ENCODE peak calls at places on chromosome 1, in eight cellular contexts. L is CD8-positive, alpha-beta T cell; M is cardiac muscle cell; F is psoas muscle; A is spleen; C is A549; U is vagina; R is IMR-90. K is an unnamed sample. For H3K4me1, the result is how much of the 10 kb centered on the place peaks cover.

GRCh38 chr1:225596152-225596551 is 56.8 kb downstream of the ENAH start:
- DNase-seq in F (no peak), R (peak), C (no peak), M (no peak), L (no peak), U (no peak), A (no peak), K (no peak)

GRCh38 chr1:169812131-169812530 is 17.4 kb upstream of the METTL18 start:
- DNase-seq in C (no peak), R (no peak), F (no peak), A (no peak), U (no peak), M (no peak), L (no peak), K (no peak)

GRCh38 chr1:7469255-7469938 is 301.7 kb upstream of the VAMP3 start:
- DNase-seq in L (no peak), F (no peak), C (no peak), A (no peak), M (peak), R (no peak), U (no peak), K (no peak)

GRCh38 chr1:178161516-178161915 is 67.6 kb downstream of the RASAL2 start:
- DNase-seq in L (no peak), U (no peak), A (no peak), R (no peak), M (peak), F (no peak), C (no peak), K (no peak)

GRCh38 chr1:110464340-110464739 is 13.4 kb downstream of the PROK1 start:
- DNase-seq in M (peak), L (no peak), F (no peak), U (no peak), R (peak), A (peak), C (peak), K (no peak)

GRCh38 chr1:89351622-89352311 is 12.1 kb upstream of the GBP6 start:
- DNase-seq in M (no peak), R (no peak), A (no peak), U (no peak), C (no peak), F (no peak), L (no peak), K (no peak)

GRCh38 chr1:172394167-172394751 is 26.2 kb upstream of the C1orf105 start:
- DNase-seq in A (peak), R (peak), U (no peak), M (no peak), F (no peak), C (no peak), L (peak), K (no peak)

GRCh38 chr1:9780554-9781110 is 43.1 kb downstream of the CLSTN1 start:
- DNase-seq in A (no peak), F (no peak), R (no peak), M (no peak), U (no peak), C (no peak), L (no peak), K (no peak)

GRCh38 chr1:164504699-164505098 is 54.3 kb upstream of the PBX1 start:
- DNase-seq in L (no peak), F (no peak), C (no peak), M (peak), A (no peak), U (no peak), R (peak), K (peak)

GRCh38 chr1:50419192-50419906 is 3.9 kb downstream of the DMRTA2 start:
- DNase-seq in F (no peak), L (no peak), M (no peak), R (no peak), U (no peak), A (no peak), C (no peak), K (no peak)

GRCh38 chr1:224626042-224626441 is 9.9 kb downstream of the CNIH3 start:
- DNase-seq in R (peak), U (no peak), F (no peak), L (no peak), A (no peak), C (no peak), M (peak), K (no peak)

GRCh38 chr1:69929278-69930057 is 275.9 kb downstream of the LRRC40 start:
- DNase-seq in F (no peak), R (no peak), M (peak), L (no peak), A (no peak), U (no peak), C (no peak), K (peak)

GRCh38 chr1:156659994-156660751 is 17.0 kb downstream of the NES start:
- DNase-seq in F (peak), R (peak), U (no peak), A (peak), M (peak), C (peak), L (peak), K (peak)
- H3K4me1 ChIP-seq in F (half or more), R (under half), U (half or more), A (half or more), M (half or more), C (half or more), L (under half), K (under half)

GRCh38 chr1:11984121-11984520 is 3.9 kb downstream of the MFN2 start:
- DNase-seq in C (no peak), F (no peak), U (no peak), L (no peak), A (no peak), R (no peak), M (no peak), K (no peak)

GRCh38 chr1:11979818-11980675 is at the start of gene MFN2:
- DNase-seq in L (peak), F (peak), C (peak), R (peak), M (peak), A (peak), U (no peak), K (peak)

GRCh38 chr1:11980676-11980972 is 380 bp downstream of the MFN2 start:
- DNase-seq in C (peak), A (no peak), U (no peak), L (peak), F (no peak), M (no peak), R (no peak), K (no peak)

GRCh38 chr1:11981378-11982009 is 1.2 kb downstream of the MFN2 start:
- DNase-seq in M (no peak), F (no peak), A (no peak), U (no peak), R (no peak), C (no peak), L (no peak), K (peak)

DNA sequence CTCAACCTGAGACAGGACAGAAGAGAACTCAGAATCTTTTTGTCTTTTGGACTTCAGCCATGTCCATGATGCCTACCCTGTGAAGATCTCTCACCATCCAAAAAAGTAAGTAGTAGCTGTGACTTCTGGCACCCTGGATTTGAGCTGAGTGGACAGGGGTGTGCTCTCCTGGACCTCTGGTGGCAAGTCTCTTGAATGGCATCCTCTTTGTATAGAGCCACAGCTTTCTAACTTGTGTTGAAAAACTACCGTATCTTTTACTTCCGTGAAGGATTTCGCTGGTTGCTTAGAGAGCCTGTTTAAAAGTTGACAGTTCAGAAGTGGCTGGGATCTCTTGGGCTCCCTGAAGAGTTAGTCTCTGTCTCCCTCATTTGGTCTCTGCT is 1.8 kb downstream of the MFN2 start:
- DNase-seq in M (no peak), F (no peak), C (peak), R (peak), U (no peak), A (no peak), L (no peak), K (no peak)
- TF ChIP-seq CTCF in M (no peak), F (peak), C (peak), R (peak), U (no peak), A (peak), L (no peak), K (no peak)

GRCh38 chr1:64901663-64902062 is 64.7 kb downstream of the JAK1 start:
- DNase-seq in C (no peak), A (no peak), L (no peak), R (no peak), F (no peak), U (no peak), M (no peak), K (peak)
- H3K4me1 ChIP-seq in C (half or more), A (under half), L (under half), R (under half), F (under half), U (under half), M (under half), K (under half)

GRCh38 chr1:19405195-19405760 is 80.1 kb downstream of the CAPZB start:
- DNase-seq in R (no peak), M (no peak), L (no peak), A (no peak), U (no peak), C (no peak), F (no peak), K (no peak)
- TF ChIP-seq CTCF in R (no peak), M (peak), L (no peak), A (no peak), U (no peak), C (no peak), F (peak), K (peak)

GRCh38 chr1:32886828-32887414 is 630 bp downstream of the HPCA start:
- DNase-seq in M (no peak), A (no peak), L (no peak), U (no peak), F (no peak), R (no peak), C (no peak), K (no peak)
- H3K4me1 ChIP-seq in M (under half), A (under half), L (under half), U (under half), F (under half), R (under half), C (under half), K (under half)

GRCh38 chr1:201876148-201876547 is 12.6 kb upstream of the SHISA4 start:
- DNase-seq in U (no peak), F (no peak), R (peak), C (no peak), M (no peak), L (no peak), A (no peak), K (no peak)
- TF ChIP-seq CTCF in U (no peak), F (peak), R (peak), C (peak), M (peak), L (no peak), A (no peak), K (peak)